ENCODE peak calls at places on chromosomes 2 and 18, in ten cellular contexts. J is lung; W is kidney; G is left kidney; K is stimulated activated CD8-positive, alpha-beta memory T cell treated with anti-CD3 and anti-CD28 coated beads, Interleukin-2, amount 100 ng/mL, for 1 hour; B is stimulated activated naive CD8-positive, alpha-beta T cell treated with anti-CD3 and anti-CD28 coated beads, Interleukin-15, Interleukin-2, amounts not matched to agents 100 U/mL and 50 U/mL, for 24 hours; A is colonic mucosa; S is midbrain; Y is activated naive CD4-positive, alpha-beta T cell; X is CD4-positive, alpha-beta T cell. U is an unnamed sample.

GRCh38 chr18:59323931-59324622 is 5.6 kb upstream of the CPLX4 start:
- DNase-seq in G (peak), J (no peak), B (no peak), W (no peak), Y (no peak), S (no peak), A (no peak), K (no peak), X (no peak), U (no peak)

GRCh38 chr18:70384181-70384790 is 95.4 kb downstream of the SOCS6 start:
- DNase-seq in X (no peak), J (no peak), S (no peak), Y (no peak), G (peak), K (no peak), A (peak), W (no peak), B (no peak), U (no peak)

GRCh38 chr2:157627594-157628281 is 926 bp downstream of the ACVR1C start:
- DNase-seq in K (no peak), B (peak), J (peak), G (no peak), A (peak), Y (peak), W (no peak), X (no peak), S (peak), U (no peak)

GRCh38 chr2:7456762-7457161 is 539.5 kb downstream of the RNF144A start:
- DNase-seq in K (no peak), Y (no peak), G (peak), A (no peak), W (no peak), J (no peak), S (no peak), X (no peak), B (no peak), U (no peak)

GRCh38 chr2:29053680-29054400 is 20.5 kb downstream of the PCARE start:
- DNase-seq in G (no peak), K (no peak), X (no peak), Y (no peak), B (no peak), J (no peak), A (no peak), S (no peak), W (no peak), U (no peak)

GRCh38 chr2:233381013-233381995 is 27.0 kb downstream of the DGKD start:
- DNase-seq in X (no peak), Y (no peak), K (no peak), S (no peak), A (no peak), J (no peak), G (no peak), W (no peak), B (no peak), U (no peak)

GRCh38 chr2:8234253-8234652 is 447.6 kb upstream of the ID2 start:
- DNase-seq in G (no peak), A (no peak), Y (no peak), K (no peak), X (no peak), W (no peak), S (no peak), B (no peak), J (no peak), U (no peak)

GRCh38 chr18:22816266-22817176 is 116.6 kb upstream of the RBBP8 start:
- DNase-seq in A (peak), B (no peak), S (no peak), G (no peak), J (no peak), W (peak), Y (no peak), K (no peak), X (no peak), U (no peak)

GRCh38 chr2:241692448-241692847 is 5.8 kb upstream of the DTYMK start:
- DNase-seq in W (no peak), A (no peak), X (no peak), S (no peak), K (no peak), B (no peak), J (no peak), Y (no peak), G (no peak), U (no peak)